ENCODE peak calls at places on chromosomes 4 and X, in ten cellular contexts. B, T, A, O, F, C, G, Y, J and M are unnamed samples.

GRCh38 chr4:1983846-1984405 is 24.8 kb downstream of the NELFA start:
- DNase-seq in T (no peak), F (no peak), C (no peak), A (no peak), Y (no peak), J (no peak), O (no peak), B (no peak), G (peak; percentile 47), M (no peak)

GRCh38 chr4:182250446-182250845 is 7.2 kb downstream of the TENM3 start:
- DNase-seq in Y (no peak), F (no peak), A (no peak), O (no peak), C (no peak), J (no peak), B (no peak), T (no peak), G (no peak), M (no peak)

GRCh38 chr4:138910201-138910913 is 105.2 kb upstream of the NOCT start:
- DNase-seq in Y (peak; percentile 37), F (no peak), C (no peak), O (no peak), T (peak; percentile 60), J (peak; percentile 55), G (peak; percentile 36), B (no peak), A (no peak), M (peak; percentile 29)

GRCh38 chrX:47690175-47690574 is 31.2 kb upstream of the UXT start:
- DNase-seq in J (no peak), A (no peak), T (no peak), C (no peak), Y (no peak), O (no peak), B (no peak), G (peak; percentile 7), F (no peak), M (no peak)

GRCh38 chrX:10157545-10157944 is 770 bp downstream of the CLCN4 start:
- DNase-seq in O (no peak), Y (no peak), T (peak; percentile 19), A (no peak), G (peak; percentile 63), C (no peak), F (no peak), J (peak; percentile 59), B (no peak), M (peak; percentile 60)

GRCh38 chr4:87659247-87659931 is 9.3 kb downstream of the DMP1 start:
- DNase-seq in C (no peak), B (no peak), F (no peak), J (no peak), A (no peak), O (no peak), Y (no peak), G (no peak), T (peak; percentile 8), M (no peak)

GRCh38 chr4:104531390-104531789 is 36.7 kb upstream of the CXXC4 start:
- DNase-seq in Y (no peak), C (no peak), B (no peak), O (no peak), J (no peak), G (peak; percentile 1), F (no peak), T (peak; percentile 8), A (no peak), M (no peak)

GRCh38 chrX:41027388-41027787 is 57.9 kb upstream of the USP9X start:
- DNase-seq in C (no peak), O (no peak), A (no peak), T (peak; percentile 55), G (peak; percentile 38), B (no peak), Y (no peak), F (no peak), J (peak; percentile 76), M (peak; percentile 75)

GRCh38 chr4:101864660-101865059 is 74.1 kb downstream of the BANK1 start:
- DNase-seq in B (no peak), A (no peak), O (no peak), T (no peak), J (no peak), F (no peak), C (no peak), Y (no peak), G (no peak), M (no peak)

GRCh38 chrX:95629737-95630136 is 1054.9 kb upstream of the DIAPH2 start:
- DNase-seq in O (no peak), G (no peak), B (no peak), T (peak; percentile 3), A (no peak), Y (no peak), C (no peak), J (no peak), F (no peak), M (no peak)

GRCh38 chrX:95626748-95627147 is 1057.9 kb upstream of the DIAPH2 start:
- DNase-seq in Y (no peak), F (no peak), G (no peak), A (no peak), T (no peak), O (no peak), J (no peak), C (no peak), B (no peak), M (no peak)

GRCh38 chrX:95628796-95629195 is 1055.8 kb upstream of the DIAPH2 start:
- DNase-seq in O (no peak), G (no peak), A (no peak), T (no peak), Y (no peak), F (no peak), C (no peak), B (no peak), J (no peak), M (no peak)
- H3K4me3 ChIP-seq in O (no peak overlapping the region), G (no peak overlapping the region), A (no peak overlapping the region), T (no peak overlapping the region), Y (no peak overlapping the region), F (no peak overlapping the region), C (no peak overlapping the region), B (no peak overlapping the region), J (no peak overlapping the region), M (no peak overlapping the region)

GRCh38 chrX:43961699-43962098 is 11.5 kb downstream of the NDP start:
- DNase-seq in Y (no peak), J (no peak), O (no peak), G (no peak), B (no peak), A (no peak), C (no peak), T (no peak), F (no peak), M (no peak)
- TF ChIP-seq CTCF in Y (no peak), J (peak; percentile 16), O (peak; percentile 11), G (no peak), B (peak; percentile 24), A (no peak), C (no peak), T (peak; percentile 17), F (no peak), M (no peak)

GRCh38 chr4:105709081-105709450 is 482 bp downstream of the GSTCD start:
- DNase-seq in F (no peak), C (peak; percentile 10), B (no peak), Y (no peak), J (no peak), T (peak; percentile 24), O (no peak), G (peak; percentile 16), A (no peak), M (peak; percentile 33)

GRCh38 chr4:105712766-105713165 is 4.2 kb downstream of the GSTCD start:
- DNase-seq in J (no peak), A (no peak), O (no peak), C (no peak), G (no peak), T (no peak), F (no peak), Y (no peak), B (no peak), M (no peak)

GRCh38 chr4:105708376-105709080 is at the start of the genes GSTCD and INTS12:
- DNase-seq in O (no peak), G (peak; percentile 96), B (peak; percentile 92), T (peak; percentile 94), A (peak; percentile 77), F (peak; percentile 95), Y (peak; percentile 95), J (peak; percentile 93), C (peak; percentile 82), M (peak; percentile 95)

GRCh38 chr4:105710012-105710600 is 1.5 kb downstream of the GSTCD start:
- DNase-seq in F (no peak), O (no peak), B (no peak), Y (no peak), T (no peak), J (no peak), G (no peak), C (no peak), A (no peak), M (no peak)

DNA sequence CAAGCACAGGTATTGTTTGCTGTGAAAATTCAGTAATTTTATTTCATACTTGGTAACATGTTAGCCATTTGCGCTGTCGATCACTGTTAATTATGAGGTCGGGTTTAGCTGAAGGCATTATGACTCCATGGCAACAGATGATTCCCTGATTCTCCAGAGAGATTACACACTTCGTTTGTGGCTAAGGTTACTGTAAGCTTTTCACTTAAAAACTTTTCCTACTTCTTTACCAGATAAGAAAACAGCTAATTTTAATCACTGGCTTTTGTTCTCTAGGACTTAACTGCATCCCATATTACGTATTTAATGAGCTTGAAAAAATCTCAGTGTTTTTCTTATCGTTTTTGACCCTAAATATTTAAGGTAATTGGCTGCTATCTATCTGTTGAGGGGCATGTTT is 2.1 kb downstream of the GSTCD start:
- DNase-seq in F (no peak), B (no peak), T (no peak), O (no peak), A (no peak), Y (no peak), J (no peak), C (no peak), G (no peak), M (peak; percentile 17)
- H3K4me3 ChIP-seq in F (no peak overlapping the region), B (no peak overlapping the region), T (no peak overlapping the region), O (peak overlapping the region; percentile 95), A (no peak overlapping the region), Y (no peak overlapping the region), J (no peak overlapping the region), C (peak overlapping the region; percentile 98), G (no peak overlapping the region), M (peak overlapping the region; percentile 40)

GRCh38 chr4:175671491-175671934 is 140.6 kb downstream of the GPM6A start:
- DNase-seq in G (no peak), B (no peak), C (no peak), F (no peak), T (no peak), O (no peak), Y (no peak), A (no peak), J (no peak), M (no peak)

GRCh38 chr4:175678451-175678850 is 133.6 kb downstream of the GPM6A start:
- DNase-seq in A (no peak), B (no peak), O (no peak), F (no peak), Y (no peak), J (no peak), T (no peak), G (no peak), C (no peak), M (no peak)

DNA sequence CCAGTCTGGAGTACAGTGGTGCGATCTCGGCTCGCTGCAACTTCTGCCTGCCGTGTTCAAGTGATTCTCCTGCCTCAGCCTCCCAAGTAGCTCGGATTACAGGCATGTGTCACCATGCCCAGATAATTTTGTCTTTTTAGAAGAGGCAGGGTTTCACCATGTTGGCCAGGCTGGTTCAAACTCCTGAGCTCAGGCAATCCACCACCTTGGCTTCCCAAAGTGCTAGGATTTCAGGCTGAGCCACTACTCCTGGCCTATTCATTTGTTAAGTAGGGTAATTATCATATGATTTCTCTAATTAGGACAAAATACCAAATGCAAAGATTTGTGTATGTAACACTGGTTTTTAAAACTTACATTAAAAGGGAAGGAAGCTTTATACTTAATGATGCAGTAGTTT is 137.8 kb downstream of the GPM6A start:
- DNase-seq in C (no peak), A (no peak), B (no peak), G (no peak), Y (no peak), O (no peak), J (no peak), T (no peak), F (no peak), M (no peak)
- TF ChIP-seq CTCF in C (no peak), A (no peak), B (no peak), G (no peak), Y (no peak), O (no peak), J (no peak), T (no peak), F (no peak), M (no peak)